ENCODE peak calls at places on chromosome 7, in five cellular contexts. X, S, Q, L and J are unnamed samples.
A peak's percentile ranks its signal among the peaks of the same experiment; 100 is the strongest.

GRCh38 chr7:107922891-107923290 is 31.9 kb downstream of the DLD start:
- DNase-seq in X (no peak), L (no peak), Q (no peak), S (no peak), J (no peak)

GRCh38 chr7:30713397-30713796 is 31.1 kb upstream of the CRHR2 start:
- DNase-seq in L (no peak), S (no peak), X (no peak), Q (no peak), J (no peak)

GRCh38 chr7:145105561-145105960 is 269.7 kb upstream of the TPK1 start:
- DNase-seq in S (no peak), X (no peak), L (no peak), Q (no peak), J (no peak)

GRCh38 chr7:137684316-137684715 is 162.5 kb downstream of the DGKI start:
- DNase-seq in Q (no peak), L (no peak), X (no peak), S (no peak), J (no peak)

GRCh38 chr7:86328801-86329433 is 314.8 kb upstream of the GRM3 start:
- DNase-seq in L (no peak), S (no peak), X (no peak), Q (no peak), J (no peak)

GRCh38 chr7:158394936-158395335 is 192.7 kb downstream of the PTPRN2 start:
- DNase-seq in S (no peak), Q (peak; percentile 81), X (peak; percentile 29), L (peak; percentile 45), J (no peak)

GRCh38 chr7:66202380-66202779 is 2.8 kb upstream of the TPST1 start:
- DNase-seq in L (no peak), Q (no peak), S (no peak), X (no peak), J (no peak)

GRCh38 chr7:66443946-66444345 is 184.7 kb upstream of the KCTD7 start:
- DNase-seq in Q (no peak), L (no peak), X (no peak), S (no peak), J (no peak)

GRCh38 chr7:138967159-138967558 is 14.0 kb downstream of the KIAA1549 start:
- DNase-seq in Q (no peak), L (no peak), S (no peak), X (no peak), J (no peak)

GRCh38 chr7:50261593-50261992 is 42.9 kb upstream of the IKZF1 start:
- DNase-seq in S (no peak), X (no peak), Q (no peak), L (no peak), J (no peak)

GRCh38 chr7:43584200-43584586 is 1.3 kb downstream of the STK17A start:
- DNase-seq in X (no peak), Q (no peak), S (no peak), L (no peak), J (peak; percentile 50)

GRCh38 chr7:29408841-29409243 is 154.8 kb upstream of the PRR15 start:
- DNase-seq in Q (no peak), L (peak; percentile 15), X (peak; percentile 66), S (no peak), J (peak; percentile 58)

GRCh38 chr7:156840134-156840533 is 52.8 kb downstream of the LMBR1 start:
- DNase-seq in L (no peak), Q (no peak), X (no peak), S (no peak), J (no peak)